ENCODE peak calls at places on chromosomes 2 and 18, in nine cellular contexts. C, P, N, J, V, B, T, W and H are unnamed samples.

GRCh38 chr18:50080932-50081560 is 113.9 kb downstream of the MYO5B start:
- DNase-seq in P (no peak), B (no peak), V (no peak), C (no peak), J (no peak), W (peak), N (no peak), T (no peak), H (no peak)

GRCh38 chr2:165572155-165572554 is 102.7 kb downstream of the CSRNP3 start:
- DNase-seq in C (no peak), T (no peak), V (no peak), P (no peak), N (no peak), W (no peak), B (peak), J (no peak), H (no peak)

GRCh38 chr2:72048881-72049477 is 98.7 kb downstream of the CYP26B1 start:
- DNase-seq in V (no peak), J (no peak), C (no peak), N (no peak), W (no peak), B (no peak), T (no peak), P (no peak), H (no peak)

GRCh38 chr2:27549303-27549702 is 33.5 kb upstream of the ZNF512 start:
- DNase-seq in B (no peak), N (no peak), P (no peak), T (no peak), V (no peak), C (no peak), J (no peak), W (no peak), H (no peak)

GRCh38 chr2:191245869-191246531 is 796 bp downstream of the MYO1B start:
- DNase-seq in C (peak), P (peak), V (no peak), T (no peak), J (peak), B (no peak), W (peak), N (peak), H (no peak)

GRCh38 chr2:227508001-227508400 is 36.0 kb downstream of the AGFG1 start:
- DNase-seq in B (no peak), N (no peak), W (no peak), C (no peak), P (no peak), J (peak), V (no peak), T (no peak), H (no peak)

GRCh38 chr18:34358923-34359322 is 134.2 kb upstream of the NOL4 start:
- DNase-seq in W (no peak), J (no peak), C (no peak), N (no peak), V (no peak), P (no peak), T (no peak), B (no peak), H (no peak)

GRCh38 chr2:201730651-201731280 is 32.3 kb upstream of the MPP4 start:
- DNase-seq in N (no peak), V (no peak), B (no peak), W (no peak), J (no peak), P (no peak), T (no peak), C (no peak), H (no peak)

GRCh38 chr2:134375935-134376334 is 122.1 kb downstream of the MGAT5 start:
- DNase-seq in C (peak), V (peak), N (no peak), J (no peak), B (peak), P (peak), T (no peak), W (peak), H (no peak)

GRCh38 chr2:224659726-224660125 is 56.4 kb downstream of the CCDC195 start:
- DNase-seq in P (no peak), V (no peak), N (no peak), J (no peak), C (no peak), B (no peak), T (no peak), W (no peak), H (no peak)

GRCh38 chr2:119480718-119481142 is 43.6 kb downstream of the SCTR start:
- DNase-seq in J (no peak), W (no peak), P (no peak), V (no peak), C (no peak), T (no peak), N (no peak), B (no peak), H (no peak)

GRCh38 chr2:16626497-16626896 is 39.1 kb downstream of the CYRIA start:
- DNase-seq in W (no peak), J (no peak), N (no peak), C (peak), P (peak), V (no peak), T (no peak), B (no peak), H (no peak)

GRCh38 chr2:1974391-1974790 is 230.1 kb upstream of the PXDN start:
- DNase-seq in J (no peak), B (no peak), C (peak), V (peak), N (no peak), P (no peak), T (no peak), W (no peak), H (no peak)

GRCh38 chr2:55175254-55176093 is 56.6 kb downstream of the CLHC1 start:
- DNase-seq in B (no peak), C (peak), T (no peak), V (peak), N (no peak), W (peak), J (no peak), P (no peak), H (no peak)

GRCh38 chr2:12719400-12720104 is 2.8 kb downstream of the TRIB2 start:
- DNase-seq in W (peak), N (no peak), C (peak), J (no peak), P (no peak), T (no peak), V (no peak), B (no peak), H (no peak)

GRCh38 chr2:109266998-109267854 is 138.2 kb downstream of the SH3RF3 start:
- DNase-seq in W (peak), J (peak), C (peak), T (no peak), N (no peak), V (no peak), B (no peak), P (no peak), H (no peak)

GRCh38 chr2:239067196-239067865 is 219.4 kb downstream of the TWIST2 start:
- DNase-seq in W (no peak), B (no peak), J (no peak), T (no peak), C (no peak), N (no peak), P (no peak), V (no peak), H (no peak)

GRCh38 chr2:40401896-40402295 is 50.0 kb downstream of the SLC8A1 start:
- DNase-seq in T (peak), P (no peak), V (peak), B (no peak), J (no peak), C (peak), N (no peak), W (peak), H (no peak)

GRCh38 chr2:52779446-52779845 is 988.2 kb upstream of the CHAC2 start:
- DNase-seq in C (no peak), V (no peak), T (no peak), N (no peak), J (no peak), P (no peak), W (no peak), B (no peak), H (no peak)

GRCh38 chr2:110114007-110114591 is 1.5 kb downstream of the MALL start:
- DNase-seq in C (no peak), V (no peak), P (peak), B (no peak), W (peak), T (no peak), J (no peak), N (no peak), H (no peak)

GRCh38 chr2:223944166-223944703 is 900 bp downstream of the WDFY1 start:
- DNase-seq in J (peak), C (no peak), P (peak), T (no peak), V (no peak), W (no peak), B (peak), N (no peak), H (no peak)

GRCh38 chr2:138502253-138503086 is 900 bp downstream of the SPOPL start:
- DNase-seq in C (no peak), J (no peak), V (no peak), B (no peak), T (no peak), W (peak), P (no peak), N (no peak), H (no peak)

GRCh38 chr2:74142340-74142739 is 5.4 kb downstream of the BOLA3 start:
- DNase-seq in P (no peak), W (no peak), B (no peak), J (no peak), N (no peak), C (no peak), V (no peak), T (no peak), H (no peak)

GRCh38 chr2:233051241-233052149 is 8.6 kb upstream of the INPP5D start:
- DNase-seq in N (peak), W (peak), J (no peak), C (peak), B (no peak), P (no peak), T (no peak), V (no peak), H (peak)

GRCh38 chr2:287471-287885 is 413 bp downstream of the ALKAL2 start:
- DNase-seq in T (no peak), W (no peak), B (no peak), V (no peak), N (no peak), C (peak), P (peak), J (no peak), H (no peak)

GRCh38 chr18:34870916-34871315 is 160.8 kb downstream of the DTNA start:
- DNase-seq in J (no peak), W (no peak), T (no peak), V (no peak), N (no peak), B (no peak), P (no peak), C (no peak), H (no peak)

GRCh38 chr2:696463-696862 is 19.3 kb upstream of the TMEM18 start:
- DNase-seq in P (no peak), J (no peak), V (no peak), B (no peak), W (no peak), C (no peak), N (no peak), T (no peak), H (no peak)

GRCh38 chr18:48787523-48788151 is 163.1 kb downstream of the SMAD7 start:
- DNase-seq in V (no peak), C (no peak), N (peak), W (no peak), J (no peak), T (no peak), P (no peak), B (peak), H (peak)

GRCh38 chr2:143477724-143478443 is 348.7 kb downstream of the ARHGAP15 start:
- DNase-seq in B (no peak), J (no peak), P (no peak), C (peak), V (no peak), W (no peak), T (no peak), N (no peak), H (no peak)

GRCh38 chr2:130819915-130820861 is 16.5 kb upstream of the ARHGEF4 start:
- DNase-seq in N (peak), B (peak), T (no peak), J (no peak), P (no peak), V (no peak), C (peak), W (peak), H (no peak)

GRCh38 chr2:49045083-49045482 is 109.2 kb downstream of the FSHR start:
- DNase-seq in W (no peak), C (no peak), N (no peak), P (no peak), B (no peak), V (no peak), T (no peak), J (no peak), H (no peak)

GRCh38 chr2:120760446-120761135 is 24.9 kb downstream of the GLI2 start:
- DNase-seq in P (no peak), W (no peak), J (no peak), V (no peak), N (peak), B (no peak), C (peak), T (no peak), H (peak)

GRCh38 chr2:112481528-112482228 is at the start of gene TTL:
- DNase-seq in P (peak), W (peak), J (peak), C (peak), T (no peak), N (peak), V (no peak), B (peak), H (peak)

GRCh38 chr2:20196053-20196880 is 28.7 kb downstream of the SDC1 start:
- DNase-seq in T (no peak), B (no peak), J (no peak), C (no peak), P (peak), N (peak), V (no peak), W (no peak), H (no peak)

GRCh38 chr2:180394305-180394704 is 387.2 kb upstream of the CWC22 start:
- DNase-seq in J (no peak), B (no peak), N (no peak), P (no peak), T (no peak), W (no peak), V (no peak), C (no peak), H (no peak)

GRCh38 chr2:134782792-134783191 is 55.6 kb upstream of the ACMSD start:
- DNase-seq in V (no peak), P (no peak), T (no peak), C (peak), W (peak), B (no peak), N (no peak), J (no peak), H (no peak)

GRCh38 chr2:241795021-241795999 is 13.7 kb upstream of the NEU4 start:
- DNase-seq in T (no peak), P (peak), J (no peak), C (no peak), B (no peak), V (no peak), W (no peak), N (no peak), H (no peak)

GRCh38 chr2:231552752-231553151 is 22.5 kb upstream of the NMUR1 start:
- DNase-seq in N (no peak), C (no peak), W (no peak), J (no peak), T (no peak), P (no peak), V (no peak), B (no peak), H (no peak)

GRCh38 chr2:231556981-231557380 is 26.7 kb upstream of the NMUR1 start:
- DNase-seq in T (no peak), W (no peak), J (no peak), N (no peak), C (no peak), V (no peak), B (no peak), P (no peak), H (no peak)

GRCh38 chr2:231554748-231555545 is 24.7 kb upstream of the NMUR1 start:
- DNase-seq in N (no peak), J (no peak), B (no peak), T (peak), C (peak), P (peak), V (peak), W (no peak), H (peak)

GRCh38 chr2:231557571-231558217 is 27.4 kb upstream of the NMUR1 start:
- DNase-seq in P (peak), T (peak), V (peak), W (peak), J (peak), C (peak), B (peak), N (no peak), H (peak)

DNA sequence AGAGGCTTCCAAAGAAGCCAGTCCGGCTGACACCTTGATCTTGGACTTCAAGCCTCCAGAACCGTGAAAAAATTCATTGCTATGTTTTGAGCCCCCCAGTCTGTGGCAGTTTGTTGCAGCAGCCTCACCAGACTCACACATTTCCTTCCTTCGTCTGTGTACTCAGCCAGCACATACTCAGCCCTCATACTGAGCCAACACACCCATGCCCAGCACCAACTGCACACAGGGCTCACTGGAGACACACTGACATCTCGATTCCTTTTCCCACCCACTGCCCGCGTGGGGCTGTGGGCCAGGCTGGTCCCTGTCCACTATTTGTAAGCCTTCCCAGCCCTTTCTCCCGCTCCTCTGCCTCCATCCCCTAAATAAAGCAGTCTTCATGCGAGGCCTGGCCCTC is 24.1 kb upstream of the NMUR1 start:
- DNase-seq in B (no peak), N (no peak), W (no peak), J (no peak), T (no peak), V (no peak), P (no peak), C (no peak), H (no peak)
- H3K4me3 ChIP-seq in B (no peak), N (peak), W (no peak), J (no peak), T (peak), V (no peak), P (no peak), C (peak), H (peak)

GRCh38 chr2:85826990-85827878 is 61.6 kb downstream of the ST3GAL5 start:
- DNase-seq in C (peak), N (peak), V (no peak), W (peak), T (no peak), J (peak), P (peak), B (peak), H (no peak)
- H3K4me3 ChIP-seq in C (no peak), N (no peak), V (peak), W (no peak), T (no peak), J (no peak), P (no peak), B (peak), H (peak)

GRCh38 chr2:64797881-64798590 is 144.3 kb upstream of the SERTAD2 start:
- DNase-seq in B (no peak), C (peak), J (no peak), T (peak), P (no peak), W (peak), V (no peak), N (no peak), H (no peak)
- H3K4me3 ChIP-seq in B (no peak), C (no peak), J (no peak), T (no peak), P (no peak), W (no peak), V (no peak), N (no peak), H (no peak)

DNA sequence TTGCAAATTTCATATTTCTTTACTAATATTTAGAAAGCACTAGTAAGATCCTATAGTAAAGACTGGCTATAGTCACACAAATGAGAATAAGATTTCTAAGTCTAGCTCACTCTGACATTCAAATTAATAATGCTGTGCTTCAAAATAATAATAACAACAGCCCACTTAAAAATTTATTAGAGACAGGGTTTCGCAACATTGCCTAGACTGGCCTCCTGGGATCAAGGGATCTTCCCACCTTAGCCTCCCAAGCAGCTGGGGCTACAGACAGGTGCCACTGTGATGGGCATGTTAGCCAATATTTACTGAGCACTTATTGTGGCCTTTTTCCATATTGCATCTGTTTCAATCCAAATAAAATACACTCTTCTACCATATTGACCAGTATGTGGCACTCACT is 96.1 kb downstream of the PIEZO2 start:
- DNase-seq in N (no peak), P (no peak), B (no peak), J (no peak), T (no peak), V (no peak), C (no peak), W (no peak), H (no peak)
- H3K4me3 ChIP-seq in N (no peak), P (no peak), B (no peak), J (no peak), T (no peak), V (no peak), C (no peak), W (no peak), H (no peak)

DNA sequence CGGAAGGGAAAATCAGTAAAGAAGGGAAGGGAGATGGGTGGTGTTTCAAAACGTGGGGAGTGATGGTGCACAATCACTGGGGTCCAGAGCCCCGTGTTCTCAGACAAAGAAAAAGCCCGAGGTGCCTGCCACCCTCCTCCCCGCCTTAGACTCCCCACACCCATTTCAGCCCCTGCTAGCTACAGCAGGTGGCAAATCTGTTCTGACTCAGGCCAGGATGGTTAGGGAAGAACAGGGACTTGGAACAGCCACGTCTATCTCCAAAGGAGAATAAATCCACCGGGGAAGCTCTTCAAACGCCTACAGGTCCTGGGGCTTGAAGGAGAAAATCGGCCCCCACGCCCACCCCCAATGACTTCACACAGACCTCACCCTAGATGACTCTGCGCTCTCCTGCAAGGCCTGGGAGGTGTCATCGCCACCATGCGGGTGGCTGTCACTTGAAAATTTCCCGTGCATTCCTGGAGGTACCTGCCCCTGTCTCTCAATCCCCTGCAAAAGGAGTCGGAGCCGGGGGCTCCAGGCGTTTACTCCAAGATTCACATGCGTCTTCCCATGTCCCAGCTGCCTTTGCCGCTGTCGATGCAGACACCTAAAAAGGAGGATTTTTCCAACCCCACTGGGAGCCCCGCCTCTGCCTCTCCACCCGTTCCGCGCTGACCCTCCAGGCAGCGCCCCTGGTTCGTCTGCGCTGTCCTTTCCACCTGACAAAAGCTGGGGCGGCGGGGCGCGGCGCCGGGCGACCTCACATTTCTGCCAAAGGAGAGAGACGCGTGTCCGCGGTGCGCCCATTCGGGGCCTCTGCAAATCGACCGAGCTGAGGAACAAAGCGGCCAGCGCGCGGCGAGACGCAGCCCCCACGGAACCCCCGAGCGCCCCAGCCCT is 834 bp downstream of the REEP1 start:
- DNase-seq in C (no peak), W (no peak), V (no peak), P (no peak), N (no peak), T (no peak), B (no peak), J (peak), H (no peak)
- H3K4me3 ChIP-seq in C (no peak), W (no peak), V (peak), P (peak), N (peak), T (peak), B (peak), J (peak), H (peak)

DNA sequence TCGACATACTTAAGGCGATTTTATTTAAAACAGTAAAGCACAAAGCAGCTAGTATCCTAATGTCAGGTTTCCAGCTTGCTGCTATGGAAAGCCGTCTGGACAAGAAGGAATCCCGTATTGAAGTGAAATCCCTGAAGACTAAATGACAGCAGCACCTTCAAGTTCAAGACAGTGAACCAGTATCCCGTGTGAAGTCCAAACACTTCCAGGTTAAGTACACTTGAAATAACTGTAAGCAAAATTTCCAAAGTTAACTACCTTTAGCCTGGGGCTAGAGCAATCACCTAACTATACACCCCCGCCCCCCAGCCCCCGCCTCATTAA is 1.2 kb downstream of the MBOAT2 start:
- DNase-seq in T (no peak), P (no peak), V (no peak), J (no peak), B (no peak), W (peak), C (no peak), N (no peak), H (no peak)
- H3K4me3 ChIP-seq in T (peak), P (peak), V (peak), J (no peak), B (peak), W (peak), C (peak), N (no peak), H (peak)